ENCODE peak calls at places on chromosome 13, in nine cellular contexts. O, W, Z, E, B, K, R, X and V are unnamed samples.

GRCh38 chr13:24625870-24626419 is 54.3 kb upstream of the ATP12A start:
- DNase-seq in W (no peak), O (no peak), E (no peak), Z (no peak), R (no peak), K (no peak), B (no peak), X (no peak), V (peak)

GRCh38 chr13:36131215-36131930 is at the start of gene DCLK1:
- DNase-seq in Z (no peak), X (no peak), K (no peak), W (no peak), O (no peak), B (no peak), R (no peak), E (peak), V (no peak)

GRCh38 chr13:110989331-110989730 is 74.5 kb upstream of the ANKRD10 start:
- DNase-seq in K (no peak), E (no peak), B (no peak), W (no peak), R (no peak), X (no peak), Z (no peak), O (no peak), V (no peak)

GRCh38 chr13:44273991-44274810 is 99.4 kb upstream of the SERP2 start:
- DNase-seq in K (no peak), X (no peak), R (no peak), W (no peak), E (no peak), Z (no peak), B (peak), O (no peak), V (peak)

GRCh38 chr13:76398426-76398825 is 487.8 kb downstream of the KCTD12 start:
- DNase-seq in K (no peak), O (no peak), R (no peak), W (peak), Z (no peak), X (no peak), B (no peak), E (no peak), V (no peak)

GRCh38 chr13:95929430-95929829 is 123.8 kb downstream of the UGGT2 start:
- DNase-seq in E (no peak), X (no peak), K (no peak), Z (no peak), O (no peak), W (no peak), R (no peak), B (no peak), V (no peak)

GRCh38 chr13:21695536-21695935 is 24.7 kb downstream of the FGF9 start:
- DNase-seq in W (no peak), K (no peak), O (no peak), Z (no peak), R (no peak), B (no peak), E (no peak), X (no peak), V (no peak)

GRCh38 chr13:28679628-28680027 is 20.7 kb downstream of the POMP start:
- DNase-seq in B (no peak), R (no peak), X (peak), W (no peak), K (no peak), E (no peak), Z (no peak), O (no peak), V (peak)

GRCh38 chr13:48491423-48492122 is 41.3 kb downstream of the RCBTB2 start:
- DNase-seq in X (no peak), Z (no peak), K (no peak), E (no peak), B (no peak), W (no peak), R (no peak), O (no peak), V (no peak)

GRCh38 chr13:111855016-111855590 is 211.8 kb upstream of the SOX1 start:
- DNase-seq in O (no peak), W (no peak), E (no peak), B (no peak), X (no peak), K (no peak), Z (no peak), R (no peak), V (no peak)

GRCh38 chr13:113155201-113155600 is 3.2 kb upstream of the PROZ start:
- DNase-seq in R (no peak), K (no peak), B (no peak), E (no peak), Z (no peak), W (peak), X (no peak), O (no peak), V (peak)